ENCODE peak calls at places on chromosomes 16 and 17, in six cellular contexts. One of them, this sample, is unnamed.

GRCh38 chr17:22277595-22277994 is 585.3 kb downstream of the KCNJ18 start:
- DNase-seq in NCI-H2081 treated with DMSO at 0.1 percent for 48 hours: no peak
- DNase-seq in NAMALWA: no peak
- DNase-seq in activated CD4-positive, alpha-beta T cell treated with anti-CD3 and anti-CD28 coated beads, Interleukin-2, amount 50 U/mL, for 1 hour: no peak
- DNase-seq in heart left ventricle: no peak
- DNase-seq in activated effector memory CD4-positive, alpha-beta T cell treated with anti-CD3 and anti-CD28 coated beads, Interleukin-2, amount 50 U/mL, for 16 hours: peak
- DNase-seq in this sample: no peak

GRCh38 chr17:64682261-64683181 is 20.4 kb upstream of the SMURF2 start:
- DNase-seq in NCI-H2081 treated with DMSO at 0.1 percent for 48 hours: no peak
- DNase-seq in NAMALWA: no peak
- DNase-seq in activated CD4-positive, alpha-beta T cell treated with anti-CD3 and anti-CD28 coated beads, Interleukin-2, amount 50 U/mL, for 1 hour: no peak
- DNase-seq in heart left ventricle: no peak
- DNase-seq in activated effector memory CD4-positive, alpha-beta T cell treated with anti-CD3 and anti-CD28 coated beads, Interleukin-2, amount 50 U/mL, for 16 hours: peak
- DNase-seq in this sample: no peak

GRCh38 chr17:2250140-2251095 is 53.2 kb downstream of the SMG6 start:
- DNase-seq in NCI-H2081 treated with DMSO at 0.1 percent for 48 hours: no peak
- DNase-seq in NAMALWA: no peak
- DNase-seq in activated CD4-positive, alpha-beta T cell treated with anti-CD3 and anti-CD28 coated beads, Interleukin-2, amount 50 U/mL, for 1 hour: peak
- DNase-seq in heart left ventricle: no peak
- DNase-seq in activated effector memory CD4-positive, alpha-beta T cell treated with anti-CD3 and anti-CD28 coated beads, Interleukin-2, amount 50 U/mL, for 16 hours: no peak
- DNase-seq in this sample: no peak

GRCh38 chr16:51549836-51550235 is 398.8 kb upstream of the SALL1 start:
- DNase-seq in NCI-H2081 treated with DMSO at 0.1 percent for 48 hours: no peak
- DNase-seq in NAMALWA: no peak
- DNase-seq in activated CD4-positive, alpha-beta T cell treated with anti-CD3 and anti-CD28 coated beads, Interleukin-2, amount 50 U/mL, for 1 hour: no peak
- DNase-seq in heart left ventricle: no peak
- DNase-seq in activated effector memory CD4-positive, alpha-beta T cell treated with anti-CD3 and anti-CD28 coated beads, Interleukin-2, amount 50 U/mL, for 16 hours: no peak
- DNase-seq in this sample: no peak

GRCh38 chr16:82835487-82836160 is 208.9 kb downstream of the CDH13 start:
- DNase-seq in NCI-H2081 treated with DMSO at 0.1 percent for 48 hours: no peak
- DNase-seq in NAMALWA: no peak
- DNase-seq in activated CD4-positive, alpha-beta T cell treated with anti-CD3 and anti-CD28 coated beads, Interleukin-2, amount 50 U/mL, for 1 hour: no peak
- DNase-seq in heart left ventricle: no peak
- DNase-seq in activated effector memory CD4-positive, alpha-beta T cell treated with anti-CD3 and anti-CD28 coated beads, Interleukin-2, amount 50 U/mL, for 16 hours: no peak
- DNase-seq in this sample: no peak

GRCh38 chr17:81432873-81433451 is 37.7 kb downstream of the BAHCC1 start:
- DNase-seq in NCI-H2081 treated with DMSO at 0.1 percent for 48 hours: peak
- DNase-seq in NAMALWA: no peak
- DNase-seq in activated CD4-positive, alpha-beta T cell treated with anti-CD3 and anti-CD28 coated beads, Interleukin-2, amount 50 U/mL, for 1 hour: no peak
- DNase-seq in heart left ventricle: no peak
- DNase-seq in activated effector memory CD4-positive, alpha-beta T cell treated with anti-CD3 and anti-CD28 coated beads, Interleukin-2, amount 50 U/mL, for 16 hours: no peak
- DNase-seq in this sample: no peak

GRCh38 chr17:43114101-43114691 is 11.0 kb downstream of the BRCA1 start:
- DNase-seq in NCI-H2081 treated with DMSO at 0.1 percent for 48 hours: no peak
- DNase-seq in NAMALWA: no peak
- DNase-seq in activated CD4-positive, alpha-beta T cell treated with anti-CD3 and anti-CD28 coated beads, Interleukin-2, amount 50 U/mL, for 1 hour: no peak
- DNase-seq in heart left ventricle: no peak
- DNase-seq in activated effector memory CD4-positive, alpha-beta T cell treated with anti-CD3 and anti-CD28 coated beads, Interleukin-2, amount 50 U/mL, for 16 hours: no peak
- DNase-seq in this sample: no peak

GRCh38 chr16:71423016-71423415 is 18.8 kb downstream of the TLE7 start:
- DNase-seq in NCI-H2081 treated with DMSO at 0.1 percent for 48 hours: no peak
- DNase-seq in NAMALWA: no peak
- DNase-seq in activated CD4-positive, alpha-beta T cell treated with anti-CD3 and anti-CD28 coated beads, Interleukin-2, amount 50 U/mL, for 1 hour: no peak
- DNase-seq in heart left ventricle: no peak
- DNase-seq in activated effector memory CD4-positive, alpha-beta T cell treated with anti-CD3 and anti-CD28 coated beads, Interleukin-2, amount 50 U/mL, for 16 hours: peak
- DNase-seq in this sample: no peak

GRCh38 chr16:28213396-28213795 is 1.6 kb upstream of the XPO6 start:
- DNase-seq in NCI-H2081 treated with DMSO at 0.1 percent for 48 hours: no peak
- DNase-seq in NAMALWA: no peak
- DNase-seq in activated CD4-positive, alpha-beta T cell treated with anti-CD3 and anti-CD28 coated beads, Interleukin-2, amount 50 U/mL, for 1 hour: no peak
- DNase-seq in heart left ventricle: no peak
- DNase-seq in activated effector memory CD4-positive, alpha-beta T cell treated with anti-CD3 and anti-CD28 coated beads, Interleukin-2, amount 50 U/mL, for 16 hours: no peak
- DNase-seq in this sample: no peak

GRCh38 chr16:48734220-48734619 is 124.2 kb upstream of the N4BP1 start:
- DNase-seq in NCI-H2081 treated with DMSO at 0.1 percent for 48 hours: no peak
- DNase-seq in NAMALWA: no peak
- DNase-seq in activated CD4-positive, alpha-beta T cell treated with anti-CD3 and anti-CD28 coated beads, Interleukin-2, amount 50 U/mL, for 1 hour: no peak
- DNase-seq in heart left ventricle: no peak
- DNase-seq in activated effector memory CD4-positive, alpha-beta T cell treated with anti-CD3 and anti-CD28 coated beads, Interleukin-2, amount 50 U/mL, for 16 hours: no peak
- DNase-seq in this sample: no peak

GRCh38 chr16:11263737-11264136 is 5.4 kb downstream of the TNP2 start:
- DNase-seq in NCI-H2081 treated with DMSO at 0.1 percent for 48 hours: no peak
- DNase-seq in NAMALWA: no peak
- DNase-seq in activated CD4-positive, alpha-beta T cell treated with anti-CD3 and anti-CD28 coated beads, Interleukin-2, amount 50 U/mL, for 1 hour: peak
- DNase-seq in heart left ventricle: no peak
- DNase-seq in activated effector memory CD4-positive, alpha-beta T cell treated with anti-CD3 and anti-CD28 coated beads, Interleukin-2, amount 50 U/mL, for 16 hours: peak
- DNase-seq in this sample: no peak

This sample was measured in OCI-LY7.